ENCODE peak calls at places on chromosomes 5 and 9, in four cellular contexts. One of them, this sample, is unnamed.

GRCh38 chr9:101254733-101255473 is 129.9 kb downstream of the BAAT start:
- DNase-seq in AG04449: no peak
- DNase-seq in cardiac muscle cell: no peak
- DNase-seq in ACHN: no peak
- DNase-seq in this sample: no peak

GRCh38 chr9:116308070-116308469 is 154.5 kb downstream of the PAPPA start:
- DNase-seq in ACHN: no peak
- DNase-seq in AG04449: no peak
- DNase-seq in cardiac muscle cell: no peak
- DNase-seq in this sample: peak

GRCh38 chr9:121463026-121463827 is 36.4 kb downstream of the GGTA1 start:
- DNase-seq in cardiac muscle cell: peak
- DNase-seq in ACHN: peak
- DNase-seq in AG04449: no peak
- DNase-seq in this sample: peak

GRCh38 chr9:130765135-130766030 is 69.7 kb upstream of the ABL1 start:
- DNase-seq in ACHN: no peak
- DNase-seq in AG04449: no peak
- DNase-seq in cardiac muscle cell: no peak
- DNase-seq in this sample: no peak

GRCh38 chr5:142852799-142853198 is 82.6 kb downstream of the ARHGAP26 start:
- DNase-seq in AG04449: no peak
- DNase-seq in cardiac muscle cell: no peak
- DNase-seq in ACHN: no peak
- DNase-seq in this sample: no peak

GRCh38 chr5:171850354-171850947 is 64.8 kb downstream of the SMIM23 start:
- DNase-seq in cardiac muscle cell: peak
- DNase-seq in ACHN: peak
- DNase-seq in AG04449: no peak
- DNase-seq in this sample: no peak

GRCh38 chr5:78542321-78542840 is 106.2 kb downstream of the LHFPL2 start:
- DNase-seq in ACHN: no peak
- DNase-seq in AG04449: no peak
- DNase-seq in cardiac muscle cell: no peak
- DNase-seq in this sample: no peak

GRCh38 chr5:177357459-177358332 is at the start of gene RGS14:
- DNase-seq in cardiac muscle cell: no peak
- DNase-seq in ACHN: no peak
- DNase-seq in AG04449: no peak
- DNase-seq in this sample: peak

GRCh38 chr5:26553079-26553478 is 485.3 kb downstream of the CDH9 start:
- DNase-seq in AG04449: no peak
- DNase-seq in cardiac muscle cell: no peak
- DNase-seq in ACHN: peak
- DNase-seq in this sample: peak

GRCh38 chr5:134444941-134445471 is 33.3 kb upstream of the CDKN2AIPNL start:
- DNase-seq in ACHN: no peak
- DNase-seq in cardiac muscle cell: no peak
- DNase-seq in AG04449: no peak
- DNase-seq in this sample: no peak

GRCh38 chr9:29773676-29774075 is 2200.4 kb upstream of the C9orf72 start:
- DNase-seq in ACHN: no peak
- DNase-seq in cardiac muscle cell: no peak
- DNase-seq in AG04449: no peak
- DNase-seq in this sample: no peak

GRCh38 chr5:78896128-78896527 is 89.0 kb downstream of the ARSB start:
- DNase-seq in cardiac muscle cell: no peak
- DNase-seq in AG04449: no peak
- DNase-seq in ACHN: peak
- DNase-seq in this sample: peak

GRCh38 chr5:52786937-52787599 is 648 bp upstream of the ITGA1 start:
- DNase-seq in AG04449: no peak
- DNase-seq in ACHN: no peak
- DNase-seq in cardiac muscle cell: no peak
- DNase-seq in this sample: peak

GRCh38 chr5:170570492-170570891 is 66.7 kb downstream of the KCNIP1 start:
- DNase-seq in cardiac muscle cell: no peak
- DNase-seq in AG04449: no peak
- DNase-seq in ACHN: no peak
- DNase-seq in this sample: no peak

GRCh38 chr9:120916573-120916972 is 10.0 kb downstream of the TRAF1 start:
- DNase-seq in cardiac muscle cell: no peak
- DNase-seq in ACHN: no peak
- DNase-seq in AG04449: no peak
- DNase-seq in this sample: peak

GRCh38 chr5:37739817-37740261 is 100.0 kb downstream of the GDNF start:
- DNase-seq in ACHN: no peak
- DNase-seq in cardiac muscle cell: no peak
- DNase-seq in AG04449: no peak
- DNase-seq in this sample: peak

GRCh38 chr5:143887901-143888648 is 76.1 kb downstream of the HMHB1 start:
- DNase-seq in ACHN: peak
- DNase-seq in cardiac muscle cell: no peak
- DNase-seq in AG04449: peak
- DNase-seq in this sample: peak

GRCh38 chr5:143506881-143507552 is 103.5 kb upstream of the NR3C1 start:
- DNase-seq in cardiac muscle cell: no peak
- DNase-seq in AG04449: peak
- DNase-seq in ACHN: peak
- DNase-seq in this sample: peak

GRCh38 chr5:115456539-115456938 is 88.0 kb downstream of the FEM1C start:
- DNase-seq in AG04449: no peak
- DNase-seq in cardiac muscle cell: no peak
- DNase-seq in ACHN: no peak
- DNase-seq in this sample: no peak

GRCh38 chr9:115006660-115007059 is 76.3 kb upstream of the TNFSF8 start:
- DNase-seq in ACHN: no peak
- DNase-seq in cardiac muscle cell: no peak
- DNase-seq in AG04449: peak
- DNase-seq in this sample: peak

GRCh38 chr9:15240927-15241326 is 66.1 kb downstream of the TTC39B start:
- DNase-seq in AG04449: no peak
- DNase-seq in cardiac muscle cell: no peak
- DNase-seq in ACHN: no peak
- DNase-seq in this sample: no peak

GRCh38 chr9:91384954-91385353 is 23.2 kb upstream of the AUH start:
- DNase-seq in ACHN: no peak
- DNase-seq in cardiac muscle cell: no peak
- DNase-seq in AG04449: no peak
- DNase-seq in this sample: no peak

GRCh38 chr5:23072179-23072578 is 219.0 kb upstream of the CDH12 start:
- DNase-seq in cardiac muscle cell: no peak
- DNase-seq in AG04449: no peak
- DNase-seq in ACHN: no peak
- DNase-seq in this sample: no peak

This sample was measured in choroid plexus epithelial cell.